ENCODE peak calls at places on chromosomes 3 and 15, in six cellular contexts. One of them, this sample, is unnamed.

GRCh38 chr15:100601628-100602063 is 338 bp downstream of the LINS1 start:
- DNase-seq in PC-3: no peak
- DNase-seq in ELF-1: no peak
- DNase-seq in ovary: no peak
- DNase-seq in pons: no peak
- DNase-seq in G401: no peak
- DNase-seq in this sample: no peak

GRCh38 chr15:84908564-84908963 is 24.1 kb downstream of the SLC28A1 start:
- DNase-seq in PC-3: peak; percentile 50
- DNase-seq in ELF-1: peak; percentile 37
- DNase-seq in ovary: no peak
- DNase-seq in pons: no peak
- DNase-seq in G401: no peak
- DNase-seq in this sample: no peak

GRCh38 chr3:4494807-4495200 is 1.7 kb downstream of the ITPR1 start:
- DNase-seq in PC-3: no peak
- DNase-seq in ELF-1: no peak
- DNase-seq in ovary: no peak
- DNase-seq in pons: no peak
- DNase-seq in G401: no peak
- DNase-seq in this sample: no peak

GRCh38 chr3:196063456-196063855 is 18.4 kb downstream of the TFRC start:
- DNase-seq in PC-3: no peak
- DNase-seq in ELF-1: no peak
- DNase-seq in ovary: no peak
- DNase-seq in pons: no peak
- DNase-seq in G401: no peak
- DNase-seq in this sample: no peak

GRCh38 chr3:17115186-17115585 is 230.4 kb downstream of the PLCL2 start:
- DNase-seq in PC-3: peak; percentile 25
- DNase-seq in ELF-1: no peak
- DNase-seq in ovary: no peak
- DNase-seq in pons: no peak
- DNase-seq in G401: no peak
- DNase-seq in this sample: no peak

GRCh38 chr15:69478259-69478687 is 25.7 kb downstream of the RPLP1 start:
- DNase-seq in PC-3: peak; percentile 69
- DNase-seq in ELF-1: peak; percentile 76
- DNase-seq in ovary: peak; percentile 64
- DNase-seq in pons: peak; percentile 35
- DNase-seq in G401: peak; percentile 29
- DNase-seq in this sample: peak; percentile 75

GRCh38 chr3:191761906-191762305 is 300.9 kb downstream of the PYDC2 start:
- DNase-seq in PC-3: no peak
- DNase-seq in ELF-1: no peak
- DNase-seq in ovary: no peak
- DNase-seq in pons: no peak
- DNase-seq in G401: no peak
- DNase-seq in this sample: no peak

GRCh38 chr3:102492300-102492699 is 57.5 kb downstream of the ZPLD1 start:
- DNase-seq in PC-3: no peak
- DNase-seq in ELF-1: no peak
- DNase-seq in ovary: no peak
- DNase-seq in pons: no peak
- DNase-seq in G401: no peak
- DNase-seq in this sample: no peak

GRCh38 chr3:117400303-117400702 is 690.7 kb downstream of the TUSC7 start:
- DNase-seq in PC-3: no peak
- DNase-seq in ELF-1: no peak
- DNase-seq in ovary: no peak
- DNase-seq in pons: peak; percentile 32
- DNase-seq in G401: no peak
- DNase-seq in this sample: no peak

GRCh38 chr3:49054344-49054862 is 25.2 kb upstream of the IMPDH2 start:
- DNase-seq in PC-3: no peak
- DNase-seq in ELF-1: no peak
- DNase-seq in ovary: no peak
- DNase-seq in pons: no peak
- DNase-seq in G401: no peak
- DNase-seq in this sample: no peak

GRCh38 chr15:81115054-81115939 is 18.8 kb upstream of the CFAP161 start:
- DNase-seq in PC-3: no peak
- DNase-seq in ELF-1: no peak
- DNase-seq in ovary: no peak
- DNase-seq in pons: no peak
- DNase-seq in G401: no peak
- DNase-seq in this sample: no peak

GRCh38 chr3:39025222-39025970 is 26.3 kb downstream of the SCN11A start:
- DNase-seq in PC-3: peak; percentile 13
- DNase-seq in ELF-1: no peak
- DNase-seq in ovary: peak; percentile 35
- DNase-seq in pons: peak; percentile 35
- DNase-seq in G401: no peak
- DNase-seq in this sample: no peak

GRCh38 chr3:128076783-128077624 is 24.8 kb downstream of the SEC61A1 start:
- DNase-seq in PC-3: no peak
- DNase-seq in ELF-1: peak; percentile 28
- DNase-seq in ovary: no peak
- DNase-seq in pons: peak; percentile 41
- DNase-seq in G401: peak; percentile 76
- DNase-seq in this sample: peak; percentile 80

GRCh38 chr15:38824719-38825118 is 260.1 kb upstream of the RASGRP1 start:
- DNase-seq in PC-3: no peak
- DNase-seq in ELF-1: no peak
- DNase-seq in ovary: no peak
- DNase-seq in pons: no peak
- DNase-seq in G401: no peak
- DNase-seq in this sample: no peak

GRCh38 chr15:85583404-85584390 is 203.3 kb downstream of the AKAP13 start:
- DNase-seq in PC-3: peak; percentile 77
- DNase-seq in ELF-1: no peak
- DNase-seq in ovary: no peak
- DNase-seq in pons: no peak
- DNase-seq in G401: no peak
- DNase-seq in this sample: no peak

GRCh38 chr3:65330072-65330471 is 642.3 kb upstream of the ADAMTS9 start:
- DNase-seq in PC-3: no peak
- DNase-seq in ELF-1: no peak
- DNase-seq in ovary: no peak
- DNase-seq in pons: peak; percentile 15
- DNase-seq in G401: no peak
- DNase-seq in this sample: no peak

GRCh38 chr15:49769225-49769624 is 148.4 kb downstream of the DTWD1 start:
- DNase-seq in PC-3: no peak
- DNase-seq in ELF-1: no peak
- DNase-seq in ovary: no peak
- DNase-seq in pons: no peak
- DNase-seq in G401: no peak
- DNase-seq in this sample: no peak

GRCh38 chr3:55487376-55488241 is 503 bp upstream of the WNT5A start:
- DNase-seq in PC-3: peak; percentile 55
- DNase-seq in ELF-1: peak; percentile 72
- DNase-seq in ovary: peak; percentile 56
- DNase-seq in pons: peak; percentile 28
- DNase-seq in G401: peak; percentile 43
- DNase-seq in this sample: no peak

GRCh38 chr15:68389936-68390790 is 41.8 kb downstream of the ITGA11 start:
- DNase-seq in PC-3: peak; percentile 31
- DNase-seq in ELF-1: peak; percentile 23
- DNase-seq in ovary: no peak
- DNase-seq in pons: no peak
- DNase-seq in G401: no peak
- DNase-seq in this sample: no peak

GRCh38 chr15:65939901-65940617 is 70.8 kb downstream of the RAB11A start:
- DNase-seq in PC-3: peak; percentile 83
- DNase-seq in ELF-1: no peak
- DNase-seq in ovary: no peak
- DNase-seq in pons: no peak
- DNase-seq in G401: no peak
- DNase-seq in this sample: no peak

GRCh38 chr3:46703013-46703520 is 1.9 kb downstream of the TMIE start:
- DNase-seq in PC-3: no peak
- DNase-seq in ELF-1: no peak
- DNase-seq in ovary: peak; percentile 9
- DNase-seq in pons: no peak
- DNase-seq in G401: no peak
- DNase-seq in this sample: no peak

GRCh38 chr15:73053398-73053723 is 1.1 kb downstream of the NEO1 start:
- DNase-seq in PC-3: no peak
- DNase-seq in ELF-1: no peak
- DNase-seq in ovary: no peak
- DNase-seq in pons: no peak
- DNase-seq in G401: no peak
- DNase-seq in this sample: no peak

GRCh38 chr3:196974661-196975060 is 6.0 kb upstream of the PIGZ start:
- DNase-seq in PC-3: no peak
- DNase-seq in ELF-1: no peak
- DNase-seq in ovary: no peak
- DNase-seq in pons: no peak
- DNase-seq in G401: no peak
- DNase-seq in this sample: no peak

GRCh38 chr3:15512173-15512572 is 9.3 kb downstream of the COLQ start:
- DNase-seq in PC-3: no peak
- DNase-seq in ELF-1: no peak
- DNase-seq in ovary: no peak
- DNase-seq in pons: peak; percentile 6
- DNase-seq in G401: peak; percentile 65
- DNase-seq in this sample: no peak

GRCh38 chr3:190116551-190117067 is 4.1 kb downstream of the P3H2 start:
- DNase-seq in PC-3: peak; percentile 30
- DNase-seq in ELF-1: no peak
- DNase-seq in ovary: no peak
- DNase-seq in pons: no peak
- DNase-seq in G401: no peak
- DNase-seq in this sample: no peak

GRCh38 chr3:189863031-189863430 is 231.8 kb downstream of the TP63 start:
- DNase-seq in PC-3: no peak
- DNase-seq in ELF-1: no peak
- DNase-seq in ovary: no peak
- DNase-seq in pons: no peak
- DNase-seq in G401: no peak
- DNase-seq in this sample: no peak

GRCh38 chr3:145865329-145865904 is 295.6 kb downstream of the PLOD2 start:
- DNase-seq in PC-3: no peak
- DNase-seq in ELF-1: no peak
- DNase-seq in ovary: no peak
- DNase-seq in pons: peak; percentile 28
- DNase-seq in G401: no peak
- DNase-seq in this sample: no peak

GRCh38 chr15:78102211-78102610 is 9.8 kb downstream of the SH2D7 start:
- DNase-seq in PC-3: no peak
- DNase-seq in ELF-1: no peak
- DNase-seq in ovary: no peak
- DNase-seq in pons: no peak
- DNase-seq in G401: no peak
- DNase-seq in this sample: no peak

GRCh38 chr3:4021162-4021561 is 221.9 kb downstream of the LRRN1 start:
- DNase-seq in PC-3: no peak
- DNase-seq in ELF-1: peak; percentile 15
- DNase-seq in ovary: no peak
- DNase-seq in pons: no peak
- DNase-seq in G401: no peak
- DNase-seq in this sample: peak; percentile 19

GRCh38 chr15:64844576-64845140 is 2.9 kb downstream of the PLEKHO2 start:
- DNase-seq in PC-3: no peak
- DNase-seq in ELF-1: no peak
- DNase-seq in ovary: no peak
- DNase-seq in pons: no peak
- DNase-seq in G401: no peak
- DNase-seq in this sample: no peak

GRCh38 chr15:34647569-34648334 is 64.3 kb upstream of the GOLGA8B start:
- DNase-seq in PC-3: no peak
- DNase-seq in ELF-1: no peak
- DNase-seq in ovary: no peak
- DNase-seq in pons: peak; percentile 9
- DNase-seq in G401: no peak
- DNase-seq in this sample: peak; percentile 91

This sample was measured in K562.